ENCODE peak calls at places on chromosomes 6 and 20, in four cellular contexts. One of them, this sample, is unnamed. For H3K4me1, the result is how much of the 10 kb centered on the place peaks cover.

GRCh38 chr6:41039060-41039998 is at the start of gene UNC5CL:
- DNase-seq in neuronal stem cell: no peak
- DNase-seq in Peyer's patch: peak
- DNase-seq in CD8-positive, alpha-beta T cell: peak
- DNase-seq in this sample: peak

GRCh38 chr20:18072532-18072931 is 14.8 kb upstream of the OVOL2 start:
- DNase-seq in neuronal stem cell: no peak
- DNase-seq in Peyer's patch: no peak
- DNase-seq in CD8-positive, alpha-beta T cell: no peak
- DNase-seq in this sample: no peak

GRCh38 chr20:4158466-4159050 is 143.2 kb upstream of the RNF24 start:
- DNase-seq in CD8-positive, alpha-beta T cell: no peak
- DNase-seq in neuronal stem cell: no peak
- DNase-seq in Peyer's patch: no peak
- DNase-seq in this sample: no peak

GRCh38 chr6:119602215-119603178 is 252.9 kb upstream of the MAN1A1 start:
- DNase-seq in CD8-positive, alpha-beta T cell: no peak
- DNase-seq in Peyer's patch: no peak
- DNase-seq in neuronal stem cell: no peak
- DNase-seq in this sample: peak

GRCh38 chr6:170358496-170358895 is 51.9 kb downstream of the FAM120B start:
- DNase-seq in neuronal stem cell: no peak
- DNase-seq in CD8-positive, alpha-beta T cell: no peak
- DNase-seq in Peyer's patch: no peak
- DNase-seq in this sample: no peak

GRCh38 chr6:154039231-154039842 is at the start of gene OPRM1:
- DNase-seq in Peyer's patch: no peak
- DNase-seq in CD8-positive, alpha-beta T cell: no peak
- DNase-seq in neuronal stem cell: peak
- DNase-seq in this sample: peak

GRCh38 chr6:27495386-27496135 is 22.7 kb upstream of the ZNF184 start:
- DNase-seq in neuronal stem cell: peak
- DNase-seq in Peyer's patch: no peak
- DNase-seq in CD8-positive, alpha-beta T cell: no peak
- DNase-seq in this sample: peak

GRCh38 chr20:57451759-57452661 is 60.8 kb downstream of the RBM38 start:
- DNase-seq in Peyer's patch: no peak
- DNase-seq in neuronal stem cell: no peak
- DNase-seq in CD8-positive, alpha-beta T cell: peak
- DNase-seq in this sample: no peak

GRCh38 chr6:15870354-15871043 is 207.7 kb upstream of the DTNBP1 start:
- DNase-seq in CD8-positive, alpha-beta T cell: no peak
- DNase-seq in Peyer's patch: no peak
- DNase-seq in neuronal stem cell: no peak
- DNase-seq in this sample: no peak

GRCh38 chr6:168147205-168147738 is 68.3 kb upstream of the FRMD1 start:
- DNase-seq in Peyer's patch: no peak
- DNase-seq in neuronal stem cell: no peak
- DNase-seq in CD8-positive, alpha-beta T cell: no peak
- DNase-seq in this sample: no peak

GRCh38 chr6:46490425-46491200 is 636 bp downstream of the RCAN2 start:
- DNase-seq in neuronal stem cell: peak
- DNase-seq in CD8-positive, alpha-beta T cell: no peak
- DNase-seq in Peyer's patch: peak
- DNase-seq in this sample: no peak

GRCh38 chr6:3341467-3341866 is 82.7 kb downstream of the PSMG4 start:
- DNase-seq in Peyer's patch: no peak
- DNase-seq in neuronal stem cell: no peak
- DNase-seq in CD8-positive, alpha-beta T cell: no peak
- DNase-seq in this sample: no peak

GRCh38 chr20:22717466-22717865 is 133.1 kb upstream of the FOXA2 start:
- DNase-seq in neuronal stem cell: no peak
- DNase-seq in Peyer's patch: no peak
- DNase-seq in CD8-positive, alpha-beta T cell: no peak
- DNase-seq in this sample: peak

GRCh38 chr6:170243791-170244291 is 47.0 kb downstream of the DLL1 start:
- DNase-seq in neuronal stem cell: no peak
- DNase-seq in Peyer's patch: no peak
- DNase-seq in CD8-positive, alpha-beta T cell: no peak
- DNase-seq in this sample: no peak

GRCh38 chr6:157976345-157977175 is 5.1 kb upstream of the SYNJ2 start:
- DNase-seq in CD8-positive, alpha-beta T cell: no peak
- DNase-seq in Peyer's patch: no peak
- DNase-seq in neuronal stem cell: no peak
- DNase-seq in this sample: no peak

GRCh38 chr6:18920701-18921100 is 533.6 kb downstream of the RNF144B start:
- DNase-seq in neuronal stem cell: no peak
- DNase-seq in Peyer's patch: no peak
- DNase-seq in CD8-positive, alpha-beta T cell: no peak
- DNase-seq in this sample: no peak

GRCh38 chr6:46015119-46015968 is at the start of gene CLIC5:
- DNase-seq in neuronal stem cell: no peak
- DNase-seq in Peyer's patch: peak
- DNase-seq in CD8-positive, alpha-beta T cell: no peak
- DNase-seq in this sample: no peak

GRCh38 chr6:151160869-151161268 is 78.9 kb upstream of the AKAP12 start:
- DNase-seq in CD8-positive, alpha-beta T cell: no peak
- DNase-seq in Peyer's patch: no peak
- DNase-seq in neuronal stem cell: no peak
- DNase-seq in this sample: no peak

GRCh38 chr6:54266400-54266923 is 41.8 kb upstream of the TINAG start:
- DNase-seq in Peyer's patch: no peak
- DNase-seq in neuronal stem cell: no peak
- DNase-seq in CD8-positive, alpha-beta T cell: no peak
- DNase-seq in this sample: no peak

GRCh38 chr20:25287631-25288290 is 39.9 kb downstream of the PYGB start:
- DNase-seq in neuronal stem cell: no peak
- DNase-seq in CD8-positive, alpha-beta T cell: no peak
- DNase-seq in Peyer's patch: no peak
- DNase-seq in this sample: no peak

GRCh38 chr20:50789968-50790650 is 4.8 kb upstream of the BCAS4 start:
- DNase-seq in CD8-positive, alpha-beta T cell: no peak
- DNase-seq in Peyer's patch: no peak
- DNase-seq in neuronal stem cell: no peak
- DNase-seq in this sample: no peak

GRCh38 chr6:164063346-164063745 is 648.8 kb downstream of the QKI start:
- DNase-seq in Peyer's patch: no peak
- DNase-seq in neuronal stem cell: no peak
- DNase-seq in CD8-positive, alpha-beta T cell: no peak
- DNase-seq in this sample: no peak

GRCh38 chr20:50885781-50886180 is 45.5 kb downstream of the ADNP start:
- DNase-seq in neuronal stem cell: no peak
- DNase-seq in Peyer's patch: no peak
- DNase-seq in CD8-positive, alpha-beta T cell: no peak
- DNase-seq in this sample: no peak

GRCh38 chr6:90778419-90779203 is 191.7 kb upstream of the MAP3K7 start:
- DNase-seq in Peyer's patch: no peak
- DNase-seq in CD8-positive, alpha-beta T cell: no peak
- DNase-seq in neuronal stem cell: no peak
- DNase-seq in this sample: no peak

GRCh38 chr6:89257346-89257745 is 40.2 kb upstream of the GABRR1 start:
- DNase-seq in neuronal stem cell: no peak
- DNase-seq in CD8-positive, alpha-beta T cell: no peak
- DNase-seq in Peyer's patch: no peak
- DNase-seq in this sample: no peak

GRCh38 chr6:163148781-163149534 is 265.6 kb upstream of the QKI start:
- DNase-seq in Peyer's patch: no peak
- DNase-seq in CD8-positive, alpha-beta T cell: no peak
- DNase-seq in neuronal stem cell: no peak
- DNase-seq in this sample: no peak

GRCh38 chr20:52193133-52193532 is 1.6 kb upstream of the ZFP64 start:
- DNase-seq in Peyer's patch: no peak
- DNase-seq in neuronal stem cell: no peak
- DNase-seq in CD8-positive, alpha-beta T cell: no peak
- DNase-seq in this sample: no peak

GRCh38 chr6:3383525-3383924 is 73.3 kb downstream of the SLC22A23 start:
- DNase-seq in neuronal stem cell: no peak
- DNase-seq in Peyer's patch: peak
- DNase-seq in CD8-positive, alpha-beta T cell: no peak
- DNase-seq in this sample: no peak

GRCh38 chr6:42316390-42316970 is 98.8 kb upstream of the MRPS10 start:
- DNase-seq in neuronal stem cell: no peak
- DNase-seq in Peyer's patch: no peak
- DNase-seq in CD8-positive, alpha-beta T cell: no peak
- DNase-seq in this sample: no peak

GRCh38 chr6:62345962-62346689 is 60.1 kb upstream of the KHDRBS2 start:
- DNase-seq in neuronal stem cell: no peak
- DNase-seq in Peyer's patch: no peak
- DNase-seq in CD8-positive, alpha-beta T cell: no peak
- DNase-seq in this sample: no peak

GRCh38 chr20:54510546-54511129 is 35.2 kb downstream of the DOK5 start:
- DNase-seq in neuronal stem cell: no peak
- DNase-seq in Peyer's patch: no peak
- DNase-seq in CD8-positive, alpha-beta T cell: no peak
- DNase-seq in this sample: no peak

DNA sequence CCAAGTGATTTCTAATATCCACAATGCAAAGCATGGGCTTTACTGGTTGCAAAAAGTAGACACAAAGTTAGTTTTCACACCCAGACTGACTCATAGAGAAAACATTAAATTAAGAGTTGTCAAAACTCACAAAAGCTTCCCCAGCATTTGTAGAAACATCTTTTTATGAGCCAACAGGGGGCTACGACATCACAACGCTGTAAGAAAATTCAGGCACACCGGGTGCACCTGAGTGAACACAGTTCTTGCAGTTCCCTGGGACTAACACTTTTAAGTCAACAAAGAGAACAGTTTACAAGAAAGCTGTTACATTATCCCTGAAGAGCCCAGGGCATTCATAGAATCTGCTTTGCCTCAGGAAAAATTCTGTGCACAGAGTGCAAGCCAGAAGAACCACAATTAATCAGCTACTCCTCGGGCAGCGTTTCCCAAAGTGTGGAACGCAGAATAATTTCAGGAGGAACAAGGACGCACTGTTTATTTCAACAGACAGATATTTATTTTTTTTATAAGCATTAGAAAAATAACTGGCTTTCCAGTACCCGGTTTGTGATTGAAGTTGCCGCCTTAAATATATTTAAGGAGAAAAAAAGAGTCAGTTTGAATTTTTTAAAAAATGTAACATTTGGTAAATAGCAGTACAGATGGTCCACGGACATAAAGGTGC is 1.2 kb downstream of the NCOA5 start:
- DNase-seq in CD8-positive, alpha-beta T cell: no peak
- DNase-seq in neuronal stem cell: no peak
- DNase-seq in Peyer's patch: no peak
- DNase-seq in this sample: peak
- H3K4me1 ChIP-seq in CD8-positive, alpha-beta T cell: half or more
- H3K4me1 ChIP-seq in neuronal stem cell: under half
- H3K4me1 ChIP-seq in Peyer's patch: under half
- H3K4me1 ChIP-seq in this sample: under half

DNA sequence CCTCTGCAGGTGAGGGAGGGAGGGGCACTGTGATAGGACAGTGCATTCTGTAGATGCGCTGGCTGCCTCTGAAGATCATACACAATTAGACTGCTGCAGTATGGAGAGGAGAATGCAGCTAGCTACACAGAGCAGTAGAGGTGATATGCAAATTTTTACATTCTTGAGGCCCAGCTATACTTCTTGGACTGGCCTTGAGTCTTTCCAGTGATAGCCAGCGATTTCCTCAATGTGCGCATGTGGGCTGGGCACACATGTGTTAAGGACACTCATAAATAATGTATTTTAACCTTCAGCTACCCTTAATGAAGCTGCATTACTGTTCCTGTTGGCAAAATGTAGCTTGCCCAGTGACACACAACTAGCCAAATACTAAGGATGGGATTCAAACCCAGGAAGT is 19.0 kb downstream of the TTPAL start:
- DNase-seq in neuronal stem cell: no peak
- DNase-seq in Peyer's patch: no peak
- DNase-seq in CD8-positive, alpha-beta T cell: no peak
- DNase-seq in this sample: no peak
- H3K27ac ChIP-seq in neuronal stem cell: no peak
- H3K27ac ChIP-seq in Peyer's patch: no peak
- H3K27ac ChIP-seq in CD8-positive, alpha-beta T cell: no peak
- H3K27ac ChIP-seq in this sample: peak

DNA sequence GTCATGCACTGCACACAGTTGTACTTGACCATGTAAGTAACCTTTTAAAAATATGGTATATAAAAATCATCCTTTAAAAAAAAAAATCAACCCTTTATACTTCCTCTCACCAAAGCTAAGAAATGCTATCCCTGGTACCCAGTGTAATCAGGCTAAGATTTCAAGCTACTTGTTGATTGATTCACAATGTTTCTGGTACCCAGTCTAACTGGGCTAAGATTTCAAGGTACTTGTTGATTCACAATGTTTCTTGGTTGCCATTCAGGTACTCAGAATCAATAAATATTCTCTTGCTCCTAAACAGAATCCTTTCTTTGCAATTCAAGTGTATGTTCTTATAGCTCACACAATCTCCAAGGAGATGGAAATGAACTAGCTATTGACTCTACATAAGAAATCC is 76.4 kb downstream of the SMLR1 start:
- DNase-seq in Peyer's patch: no peak
- DNase-seq in neuronal stem cell: no peak
- DNase-seq in CD8-positive, alpha-beta T cell: no peak
- DNase-seq in this sample: no peak
- H3K4me1 ChIP-seq in Peyer's patch: under half
- H3K4me1 ChIP-seq in neuronal stem cell: under half
- H3K4me1 ChIP-seq in CD8-positive, alpha-beta T cell: under half
- H3K4me1 ChIP-seq in this sample: under half

DNA sequence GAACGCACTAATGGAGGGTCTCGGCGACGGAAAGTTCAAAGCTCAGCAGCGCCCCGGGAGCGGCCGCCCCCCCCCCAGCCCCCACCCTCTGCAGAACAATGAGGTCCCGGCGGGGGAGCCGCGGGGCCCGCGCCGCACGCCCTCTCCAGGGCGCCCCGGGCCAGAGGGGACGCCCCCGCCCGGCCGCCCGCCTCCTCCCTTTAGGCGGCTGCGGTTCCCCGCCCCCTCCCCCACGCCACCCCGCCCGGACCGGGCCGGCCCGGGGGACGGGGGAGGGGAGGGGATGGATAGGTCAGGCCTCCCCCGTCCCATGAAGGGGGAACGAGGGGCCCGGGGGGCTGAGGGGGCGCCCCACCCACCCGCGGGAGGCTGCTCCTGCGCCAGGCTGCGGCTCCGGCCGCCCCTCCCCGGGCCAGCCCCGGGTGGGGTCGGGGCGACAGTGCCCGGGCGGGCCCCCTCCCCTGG is 1.5 kb downstream of the NOL4L start:
- DNase-seq in neuronal stem cell: no peak
- DNase-seq in Peyer's patch: no peak
- DNase-seq in CD8-positive, alpha-beta T cell: no peak
- DNase-seq in this sample: no peak
- H3K27ac ChIP-seq in neuronal stem cell: no peak
- H3K27ac ChIP-seq in Peyer's patch: peak
- H3K27ac ChIP-seq in CD8-positive, alpha-beta T cell: no peak
- H3K27ac ChIP-seq in this sample: no peak

GRCh38 chr6:52389264-52389625 is 27.3 kb downstream of the PAQR8 start:
- DNase-seq in neuronal stem cell: no peak
- DNase-seq in Peyer's patch: no peak
- DNase-seq in CD8-positive, alpha-beta T cell: no peak
- DNase-seq in this sample: no peak
- H3K4me1 ChIP-seq in neuronal stem cell: under half
- H3K4me1 ChIP-seq in Peyer's patch: under half
- H3K4me1 ChIP-seq in CD8-positive, alpha-beta T cell: half or more
- H3K4me1 ChIP-seq in this sample: under half

This sample was measured in foreskin keratinocyte.